ENCODE peak calls at places on chromosomes 1 and 21, in six cellular contexts. I is neural crest cell, O is HL-60, T is left ventricle myocardium inferior, E is psoas muscle, H is neural progenitor cell. A is an unnamed sample.

GRCh38 chr1:33456302-33456886 is 16.1 kb upstream of the ZSCAN20 start:
- DNase-seq in H (no peak), E (peak), T (peak), O (no peak), I (no peak), A (peak)

GRCh38 chr1:184838374-184838995 is 83.8 kb upstream of the EDEM3 start:
- DNase-seq in T (no peak), I (no peak), O (peak), E (peak), H (no peak), A (peak)

GRCh38 chr1:211928993-211929637 is 98.6 kb upstream of the LPGAT1 start:
- DNase-seq in I (no peak), T (no peak), O (peak), H (no peak), E (no peak), A (peak)

GRCh38 chr21:15788847-15789548 is 59.2 kb downstream of the USP25 start:
- DNase-seq in H (no peak), I (no peak), O (no peak), E (no peak), T (no peak), A (peak)

GRCh38 chr1:7534061-7534825 is 236.9 kb upstream of the VAMP3 start:
- DNase-seq in E (peak), T (no peak), O (no peak), H (no peak), I (no peak), A (no peak)

GRCh38 chr1:9145021-9145668 is 16.2 kb upstream of the GPR157 start:
- DNase-seq in E (no peak), H (no peak), I (no peak), T (no peak), O (peak), A (peak)

GRCh38 chr1:228156518-228156875 is 6.8 kb downstream of the GJC2 start:
- DNase-seq in I (no peak), E (peak), O (no peak), H (no peak), T (peak), A (no peak)

GRCh38 chr1:173474097-173474779 is 2.9 kb upstream of the PRDX6 start:
- DNase-seq in E (no peak), T (no peak), H (no peak), I (no peak), O (no peak), A (no peak)

GRCh38 chr1:225962440-225962975 is 21.5 kb upstream of the LEFTY2 start:
- DNase-seq in I (peak), T (peak), H (peak), E (no peak), O (peak), A (peak)

GRCh38 chr21:31185663-31186062 is 147.4 kb upstream of the KRTAP19-8 start:
- DNase-seq in T (no peak), O (no peak), I (no peak), E (no peak), H (no peak), A (no peak)

GRCh38 chr21:41302976-41303375 is 13.6 kb upstream of the FAM3B start:
- DNase-seq in E (no peak), O (no peak), T (no peak), H (no peak), I (no peak), A (no peak)

GRCh38 chr1:94792876-94793605 is 27.1 kb upstream of the SLC44A3 start:
- DNase-seq in O (no peak), I (no peak), E (no peak), T (no peak), H (no peak), A (peak)

GRCh38 chr1:10644307-10645128 is 151.9 kb downstream of the CASZ1 start:
- DNase-seq in E (no peak), T (no peak), I (no peak), O (no peak), H (no peak), A (no peak)

GRCh38 chr1:206921772-206922265 is at the start of gene FCMR:
- DNase-seq in H (no peak), O (peak), I (no peak), E (no peak), T (no peak), A (no peak)

GRCh38 chr1:243939167-243939848 is 89.3 kb upstream of the AKT3 start:
- DNase-seq in T (no peak), H (no peak), I (no peak), O (no peak), E (no peak), A (peak)

GRCh38 chr1:40161888-40162397 is 756 bp downstream of the RLF start:
- DNase-seq in I (no peak), E (no peak), T (no peak), O (peak), H (no peak), A (no peak)

GRCh38 chr1:2232255-2232915 is 4.3 kb downstream of the SKI start:
- DNase-seq in H (no peak), I (no peak), E (no peak), O (no peak), T (no peak), A (no peak)

GRCh38 chr1:159854693-159855192 is 7.7 kb downstream of the VSIG8 start:
- DNase-seq in E (peak), I (peak), O (peak), H (no peak), T (peak), A (peak)

GRCh38 chr1:113793878-113794834 is 18.1 kb downstream of the RSBN1 start:
- DNase-seq in E (no peak), O (no peak), T (no peak), I (no peak), H (no peak), A (no peak)

GRCh38 chr1:75127916-75128717 is 6.1 kb upstream of the LHX8 start:
- DNase-seq in T (no peak), O (no peak), I (no peak), E (no peak), H (no peak), A (no peak)

GRCh38 chr21:14591882-14592281 is 45.8 kb upstream of the SAMSN1 start:
- DNase-seq in I (no peak), H (no peak), E (peak), O (peak), T (no peak), A (peak)

GRCh38 chr1:150221552-150221951 is 14.4 kb downstream of the ANP32E start:
- DNase-seq in H (no peak), O (no peak), E (no peak), T (no peak), I (no peak), A (peak)

GRCh38 chr1:91727763-91728162 is 158.2 kb downstream of the TGFBR3 start:
- DNase-seq in O (no peak), T (no peak), I (no peak), E (no peak), H (no peak), A (peak)

GRCh38 chr1:228314658-228315483 is 91.8 kb downstream of the TRIM11 start:
- DNase-seq in O (no peak), E (peak), I (no peak), T (peak), H (no peak), A (peak)

GRCh38 chr1:227996187-227996950 is 10.4 kb upstream of the WNT3A start:
- DNase-seq in I (no peak), O (no peak), T (no peak), H (no peak), E (no peak), A (no peak)

GRCh38 chr1:114021665-114022099 is 42.4 kb downstream of the OLFML3 start:
- DNase-seq in T (no peak), O (no peak), H (no peak), I (no peak), E (no peak), A (no peak)

DNA sequence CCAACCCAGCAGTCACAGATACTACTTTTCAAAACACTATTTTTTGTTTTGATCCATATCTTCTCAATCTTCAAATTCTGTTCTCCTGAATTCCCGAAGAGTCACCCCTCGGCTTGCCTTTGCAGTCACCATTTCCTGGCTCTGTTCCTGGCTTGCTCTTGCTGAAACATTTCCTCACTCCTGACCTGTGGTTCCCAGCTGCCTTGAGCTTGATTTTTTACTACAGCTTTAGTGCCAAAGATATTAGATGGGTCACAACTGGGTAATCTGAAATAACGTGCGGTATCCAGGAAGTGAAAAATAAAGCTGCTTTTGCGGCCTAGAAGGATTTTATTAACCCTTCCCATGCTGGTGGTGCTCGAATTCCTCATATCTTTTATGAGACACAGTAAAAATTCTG is 318.8 kb downstream of the PCP4 start:
- DNase-seq in T (no peak), I (no peak), H (no peak), O (no peak), E (no peak), A (no peak)
- TF ChIP-seq CTCF in T (no peak), I (no peak), H (no peak), O (no peak), E (no peak), A (no peak)

GRCh38 chr21:45876381-45877159 is 105.0 kb upstream of the COL6A1 start:
- DNase-seq in E (peak), T (no peak), H (peak), O (no peak), I (no peak), A (peak)

GRCh38 chr21:45877160-45877438 is 104.5 kb upstream of the COL6A1 start:
- DNase-seq in E (no peak), I (no peak), H (no peak), T (no peak), O (no peak), A (no peak)

GRCh38 chr21:45875881-45876280 is 105.7 kb upstream of the COL6A1 start:
- DNase-seq in E (no peak), T (no peak), I (no peak), H (no peak), O (no peak), A (no peak)

GRCh38 chr21:45880097-45881068 is 101.2 kb upstream of the COL6A1 start:
- DNase-seq in E (peak), T (peak), O (peak), H (peak), I (peak), A (peak)

GRCh38 chr21:45877821-45878469 is 103.6 kb upstream of the COL6A1 start:
- DNase-seq in H (no peak), O (no peak), T (no peak), E (peak), I (no peak), A (no peak)
- TF ChIP-seq CTCF in H (no peak), O (no peak), T (no peak), E (no peak), I (no peak), A (no peak)

GRCh38 chr1:54125671-54126070 is 27.1 kb downstream of the CDCP2 start:
- DNase-seq in H (peak), I (no peak), T (peak), E (peak), O (no peak), A (no peak)
- TF ChIP-seq CTCF in H (peak), I (peak), T (peak), E (peak), O (no peak), A (peak)

GRCh38 chr1:68281946-68282615 is 49.8 kb upstream of the WLS start:
- DNase-seq in T (no peak), H (no peak), O (no peak), E (no peak), I (no peak), A (no peak)
- TF ChIP-seq CTCF in T (no peak), H (no peak), O (no peak), E (no peak), I (no peak), A (no peak)

DNA sequence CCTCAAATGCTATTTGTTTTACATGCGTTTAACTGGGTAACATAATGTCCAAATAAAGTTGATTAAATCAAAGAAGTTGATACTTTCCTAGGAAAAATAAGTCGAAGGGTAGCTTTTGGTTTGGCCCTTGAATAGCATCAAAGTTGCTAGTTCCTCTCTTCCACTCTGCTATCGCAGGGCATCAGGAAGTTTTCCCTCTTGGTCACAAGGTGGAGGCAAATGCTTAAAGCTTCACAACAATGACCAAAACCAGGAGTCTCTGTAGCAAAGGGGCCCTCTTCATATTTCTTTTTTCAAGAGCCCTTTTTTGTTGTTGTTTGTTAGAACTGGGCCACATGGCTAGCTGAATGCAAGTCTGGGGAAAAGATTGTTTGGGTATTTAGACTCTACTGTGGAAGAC is 668.4 kb downstream of the KCNT2 start:
- DNase-seq in H (peak), E (no peak), I (no peak), O (no peak), T (no peak), A (no peak)
- TF ChIP-seq CTCF in H (peak), E (no peak), I (peak), O (no peak), T (peak), A (peak)

DNA sequence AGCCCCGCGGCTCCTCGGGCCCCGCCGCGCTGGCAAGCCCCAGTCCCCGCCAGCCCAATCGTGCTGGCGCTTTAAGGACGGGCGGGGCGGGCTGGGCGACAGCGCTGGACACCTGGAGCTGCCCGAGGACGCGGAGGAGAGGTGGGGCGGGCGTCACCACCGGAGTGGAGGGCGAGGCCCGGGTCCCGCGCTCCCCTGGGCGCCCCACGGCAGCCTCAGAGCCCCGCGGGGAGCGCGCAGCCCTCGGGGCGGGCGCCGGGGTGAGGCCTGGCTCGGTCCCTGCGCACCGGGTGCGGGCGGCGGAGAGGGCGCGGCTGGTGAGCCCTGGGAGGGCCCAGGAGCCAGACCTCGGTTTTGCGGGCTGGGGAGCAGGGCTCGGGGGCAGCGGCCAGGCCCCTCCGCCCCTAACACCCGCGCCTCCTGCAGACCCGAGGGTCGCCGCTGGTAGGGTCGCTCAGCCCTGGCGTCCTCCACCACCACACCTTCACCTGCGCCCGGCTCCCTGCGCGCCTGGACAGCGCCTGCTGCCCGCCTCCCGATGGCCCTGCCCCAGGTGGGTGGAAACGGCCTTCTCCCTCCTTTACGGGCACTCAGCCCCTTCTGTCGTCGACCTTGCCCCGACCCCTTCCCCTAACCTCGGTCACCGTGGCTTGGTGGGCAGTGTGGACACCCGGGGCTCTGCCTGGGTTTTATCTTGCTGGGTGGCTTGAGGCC is at the start of gene TMEM61:
- DNase-seq in I (no peak), E (no peak), H (peak), O (no peak), T (no peak), A (no peak)
- TF ChIP-seq CTCF in I (no peak), E (no peak), H (no peak), O (no peak), T (no peak), A (no peak)

GRCh38 chr1:217333939-217334338 is 297.0 kb downstream of the GPATCH2 start:
- DNase-seq in H (peak), E (no peak), I (peak), O (peak), T (no peak), A (peak)
- TF ChIP-seq CTCF in H (peak), E (peak), I (peak), O (peak), T (peak), A (peak)

DNA sequence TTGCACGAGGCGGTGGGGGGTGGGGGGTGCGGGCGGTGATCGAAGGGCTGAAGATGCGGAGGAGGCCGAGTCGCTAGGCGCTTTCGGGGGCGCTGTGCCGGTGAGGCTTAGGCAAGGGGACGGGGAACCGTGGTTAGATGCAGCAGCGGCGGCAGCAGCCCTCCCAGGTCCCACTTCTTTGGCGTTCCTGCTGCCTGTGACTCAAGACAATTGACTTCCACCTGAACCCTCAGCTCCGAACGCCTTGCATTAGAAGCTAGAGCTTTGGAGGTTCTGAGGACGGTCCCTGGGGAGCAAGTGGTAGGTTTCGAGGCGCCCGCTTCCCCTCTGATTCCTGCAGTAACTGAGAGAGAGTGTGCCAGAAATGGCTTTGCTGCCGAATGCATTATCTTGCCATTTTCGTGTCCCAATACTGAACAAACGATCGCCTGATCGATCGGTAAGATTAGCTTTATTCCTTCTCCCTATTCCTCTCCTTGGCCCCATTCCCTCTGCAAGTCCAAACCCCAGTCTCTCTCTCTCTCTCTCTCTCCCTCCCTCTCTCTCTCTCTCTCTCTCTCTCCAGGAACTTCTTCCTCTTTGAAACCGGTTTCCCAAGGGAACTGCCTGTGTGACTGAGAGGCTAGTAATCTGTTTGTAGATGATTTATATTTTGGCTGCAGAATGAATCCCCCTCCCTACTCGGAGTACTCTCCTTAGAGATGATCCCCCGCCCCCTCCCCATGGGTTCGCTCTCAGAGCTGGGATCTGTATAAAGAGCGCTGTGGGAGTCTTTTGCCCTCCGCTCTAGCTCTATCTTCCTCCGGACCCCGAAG is 736 bp upstream of the BRINP3 start:
- DNase-seq in O (no peak), T (no peak), H (peak), E (no peak), I (peak), A (peak)
- TF ChIP-seq CTCF in O (no peak), T (no peak), H (peak), E (no peak), I (no peak), A (no peak)

DNA sequence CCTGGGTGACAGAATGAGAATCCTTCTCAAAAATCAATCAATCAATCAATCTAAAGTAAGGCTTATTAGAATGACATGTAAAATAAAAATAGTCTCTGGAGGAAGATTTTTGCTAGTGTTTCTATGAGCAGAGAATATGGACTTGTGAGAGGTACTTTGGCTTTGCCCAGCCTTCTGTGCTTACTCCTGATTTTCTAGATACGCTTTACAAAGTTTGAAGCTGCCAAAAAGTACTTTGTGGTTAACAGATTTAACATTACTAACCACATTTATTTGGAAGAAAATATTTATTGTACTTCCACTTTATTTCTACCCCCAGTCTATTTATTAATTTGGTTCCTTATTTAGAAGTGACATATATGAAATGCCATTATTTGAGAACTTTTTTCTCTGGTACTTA is 41.0 kb downstream of the CEP350 start:
- DNase-seq in I (no peak), T (no peak), H (no peak), O (no peak), E (no peak), A (peak)
- TF ChIP-seq CTCF in I (no peak), T (no peak), H (no peak), O (no peak), E (no peak), A (no peak)